ENCODE peak calls at places on chromosomes 4 and X, in five cellular contexts. U is CD8-positive, alpha-beta T cell; R is upper lobe of right lung; H is Panc1; Q is right atrium auricular region. P is an unnamed sample.

GRCh38 chr4:6692806-6693205 is 872 bp upstream of the S100P start:
- DNase-seq in U (no peak), R (no peak), H (no peak), Q (no peak), P (no peak)

GRCh38 chr4:174454815-174455473 is 67.3 kb downstream of the HPGD start:
- DNase-seq in U (no peak), R (no peak), H (no peak), Q (no peak), P (no peak)

GRCh38 chrX:37905436-37906147 is 58.2 kb upstream of the DYNLT3 start:
- DNase-seq in U (no peak), R (no peak), H (no peak), Q (no peak), P (peak)

GRCh38 chr4:94714761-94715160 is 43.0 kb upstream of the BMPR1B start:
- DNase-seq in U (no peak), R (no peak), H (no peak), Q (no peak), P (no peak)

GRCh38 chrX:72001471-72001870 is 90.8 kb downstream of the NHSL2 start:
- DNase-seq in U (no peak), R (no peak), H (no peak), Q (no peak), P (no peak)

GRCh38 chr4:157372154-157372553 is 151.6 kb downstream of the GRIA2 start:
- DNase-seq in U (no peak), R (no peak), H (no peak), Q (no peak), P (no peak)

GRCh38 chr4:83369825-83370639 is 35.4 kb upstream of the HPSE start:
- DNase-seq in U (no peak), R (no peak), H (no peak), Q (no peak), P (no peak)

GRCh38 chr4:4969298-4969697 is 50.0 kb downstream of the CYTL1 start:
- DNase-seq in U (no peak), R (no peak), H (no peak), Q (peak), P (peak)

GRCh38 chr4:1060646-1061371 is 49.4 kb downstream of the FGFRL1 start:
- DNase-seq in U (no peak), R (no peak), H (no peak), Q (no peak), P (no peak)

GRCh38 chrX:136162827-136163427 is 15.6 kb downstream of the FHL1 start:
- DNase-seq in U (peak), R (no peak), H (peak), Q (peak), P (peak)

GRCh38 chrX:112642349-112642748 is 37.4 kb downstream of the LHFPL1 start:
- DNase-seq in U (peak), R (no peak), H (peak), Q (no peak), P (no peak)

GRCh38 chrX:32045149-32045548 is 973.3 kb upstream of the FTHL17 start:
- DNase-seq in U (no peak), R (no peak), H (no peak), Q (no peak), P (no peak)

GRCh38 chr4:172892300-172892699 is 276.3 kb upstream of the GALNT7 start:
- DNase-seq in U (no peak), R (no peak), H (peak), Q (no peak), P (no peak)

GRCh38 chrX:150536455-150537116 is 31.8 kb upstream of the MTM1 start:
- DNase-seq in U (no peak), R (no peak), H (no peak), Q (no peak), P (no peak)

GRCh38 chrX:18994713-18995112 is 10.8 kb upstream of the PHKA2 start:
- DNase-seq in U (no peak), R (no peak), H (no peak), Q (no peak), P (no peak)

GRCh38 chrX:34631826-34632225 is 25.3 kb downstream of the TMEM47 start:
- DNase-seq in U (no peak), R (no peak), H (no peak), Q (no peak), P (no peak)

GRCh38 chrX:31471229-31471628 is 399.4 kb upstream of the FTHL17 start:
- DNase-seq in U (no peak), R (no peak), H (no peak), Q (no peak), P (no peak)

GRCh38 chr4:94156816-94157215 is 50.8 kb upstream of the SMARCAD1 start:
- DNase-seq in U (no peak), R (no peak), H (no peak), Q (no peak), P (no peak)

GRCh38 chrX:107826286-107827136 is 845 bp downstream of the MID2 start:
- DNase-seq in U (peak), R (peak), H (no peak), Q (no peak), P (peak)

GRCh38 chr4:47031011-47031678 is at the start of gene GABRB1:
- DNase-seq in U (no peak), R (peak), H (peak), Q (peak), P (peak)

GRCh38 chr4:37595875-37596402 is 90.2 kb downstream of the RELL1 start:
- DNase-seq in U (no peak), R (no peak), H (no peak), Q (no peak), P (no peak)

GRCh38 chr4:127829014-127829413 is 46.9 kb downstream of the HSPA4L start:
- DNase-seq in U (no peak), R (no peak), H (no peak), Q (no peak), P (no peak)

GRCh38 chr4:37455301-37456062 is 210.9 kb downstream of the NWD2 start:
- DNase-seq in U (no peak), R (peak), H (no peak), Q (no peak), P (no peak)

GRCh38 chr4:113760094-113760851 is 1.3 kb downstream of the CAMK2D start:
- DNase-seq in U (peak), R (peak), H (no peak), Q (no peak), P (peak)

DNA sequence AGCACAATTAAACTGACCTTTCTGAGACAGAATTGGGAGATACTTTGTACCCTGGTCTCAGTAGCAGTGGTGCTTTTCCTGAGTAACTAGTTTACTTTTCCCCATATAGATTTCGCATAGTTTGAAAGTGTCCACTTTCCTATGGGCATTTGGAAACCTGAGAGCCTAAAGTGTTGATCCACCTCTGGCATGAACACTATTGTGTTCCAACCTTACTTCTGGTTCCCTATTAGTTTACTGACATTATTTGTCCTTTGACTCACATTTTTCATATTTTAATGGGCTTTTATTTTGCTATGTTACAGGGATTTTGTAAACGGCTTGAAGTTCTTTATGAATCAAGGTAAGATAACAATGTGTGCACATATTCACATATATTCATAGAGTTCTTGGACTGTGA is 103.7 kb downstream of the CBLL2 start:
- DNase-seq in U (no peak), R (no peak), H (no peak), Q (no peak), P (no peak)
- H3K27ac ChIP-seq in U (no peak), R (no peak), H (no peak), Q (no peak), P (no peak)

GRCh38 chrX:17413228-17413627 is 38.2 kb downstream of the NHS start:
- DNase-seq in U (no peak), R (no peak), H (peak), Q (no peak), P (no peak)

GRCh38 chrX:17415242-17415815 is 40.3 kb downstream of the NHS start:
- DNase-seq in U (no peak), R (no peak), H (no peak), Q (no peak), P (no peak)

GRCh38 chrX:17412692-17413091 is 37.7 kb downstream of the NHS start:
- DNase-seq in U (no peak), R (no peak), H (peak), Q (no peak), P (no peak)

GRCh38 chrX:17414057-17414658 is 39.2 kb downstream of the NHS start:
- DNase-seq in U (no peak), R (no peak), H (no peak), Q (no peak), P (no peak)

GRCh38 chrX:17414839-17415238 is 39.8 kb downstream of the NHS start:
- DNase-seq in U (no peak), R (no peak), H (no peak), Q (peak), P (peak)
- H3K27ac ChIP-seq in U (no peak), R (no peak), H (no peak), Q (no peak), P (peak)

DNA sequence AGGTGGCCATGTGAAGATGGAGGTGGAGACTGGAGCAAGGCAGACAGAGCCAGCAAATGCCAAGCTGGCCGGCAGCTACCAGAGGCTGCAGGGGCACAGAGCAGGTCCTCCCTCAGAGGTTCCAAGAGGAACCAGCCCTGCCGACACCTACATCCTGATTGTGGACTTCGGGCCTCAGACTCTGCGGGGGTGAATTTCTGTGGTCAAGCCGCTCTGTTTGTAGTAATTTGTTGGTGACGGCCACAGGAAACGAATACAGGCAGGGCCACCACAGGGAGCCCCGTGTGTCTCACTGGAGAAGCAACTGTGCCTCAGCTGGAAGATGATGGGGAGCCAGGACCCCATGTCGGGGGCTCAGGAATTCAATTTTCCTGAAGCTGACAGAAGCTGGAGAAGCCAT is 28.3 kb downstream of the ZFYVE28 start:
- DNase-seq in U (no peak), R (no peak), H (no peak), Q (no peak), P (no peak)
- H3K27ac ChIP-seq in U (no peak), R (no peak), H (no peak), Q (no peak), P (no peak)

GRCh38 chr4:40991908-40992307 is 222.4 kb downstream of the APBB2 start:
- DNase-seq in U (no peak), R (no peak), H (no peak), Q (no peak), P (no peak)
- H3K27ac ChIP-seq in U (no peak), R (no peak), H (no peak), Q (no peak), P (no peak)

GRCh38 chr4:103198111-103198765 is at the start of gene CENPE:
- DNase-seq in U (peak), R (peak), H (peak), Q (peak), P (peak)
- H3K27ac ChIP-seq in U (peak), R (peak), H (peak), Q (peak), P (no peak)

DNA sequence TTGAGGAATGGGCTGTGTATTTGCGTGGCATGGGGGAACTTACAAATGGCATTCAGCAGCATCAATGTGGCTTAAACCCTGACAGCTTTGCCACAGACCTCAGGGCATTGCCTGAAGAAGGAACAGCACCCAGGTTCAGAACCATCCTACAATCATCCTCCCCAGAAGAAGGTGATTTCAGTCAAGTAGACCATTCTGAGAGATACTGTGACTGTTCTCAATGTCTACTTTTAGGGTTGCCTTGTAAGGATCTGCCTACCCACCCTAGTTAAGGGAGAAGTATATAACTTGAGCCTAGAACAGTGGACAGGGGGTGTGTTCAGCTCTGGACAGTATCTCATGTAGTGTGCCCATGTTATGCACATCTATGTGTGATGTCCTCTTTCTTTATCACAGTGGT is 1.6 kb upstream of the FGF5 start:
- DNase-seq in U (no peak), R (no peak), H (no peak), Q (no peak), P (no peak)
- H3K27ac ChIP-seq in U (no peak), R (no peak), H (no peak), Q (no peak), P (no peak)